ENCODE peak calls at places on chromosome 9, in eight cellular contexts. Z, N, H, I, R, W, O and L are unnamed samples.

GRCh38 chr9:121734465-121734864 is 83.0 kb downstream of the DAB2IP start:
- DNase-seq in Z (no peak), N (peak; percentile 61), H (no peak), I (no peak), R (peak; percentile 20), W (no peak), O (no peak), L (no peak)

GRCh38 chr9:128702445-128702948 is at the start of gene PKN3:
- DNase-seq in Z (peak; percentile 93), N (peak; percentile 90), H (peak; percentile 82), I (peak; percentile 91), R (peak; percentile 65), W (peak; percentile 92), O (peak; percentile 89), L (peak; percentile 86)

GRCh38 chr9:94896512-94896911 is 170.0 kb downstream of the AOPEP start:
- DNase-seq in Z (no peak), N (no peak), H (no peak), I (no peak), R (no peak), W (no peak), O (no peak), L (no peak)

GRCh38 chr9:126860757-126861466 is 473 bp downstream of the ZBTB34 start:
- DNase-seq in Z (peak; percentile 52), N (peak; percentile 65), H (peak; percentile 24), I (peak; percentile 25), R (no peak), W (peak; percentile 34), O (peak; percentile 47), L (no peak)

GRCh38 chr9:129322641-129323375 is 144.7 kb upstream of the IER5L start:
- DNase-seq in Z (no peak), N (no peak), H (no peak), I (peak; percentile 17), R (no peak), W (no peak), O (no peak), L (no peak)

GRCh38 chr9:133835273-133835901 is 97.2 kb upstream of the SARDH start:
- DNase-seq in Z (peak; percentile 17), N (no peak), H (no peak), I (peak; percentile 39), R (no peak), W (no peak), O (no peak), L (no peak)

GRCh38 chr9:136695435-136695895 is 8.2 kb upstream of the AGPAT2 start:
- DNase-seq in Z (no peak), N (no peak), H (no peak), I (peak; percentile 35), R (no peak), W (peak; percentile 33), O (no peak), L (peak; percentile 82)

GRCh38 chr9:73269430-73270101 is 117.9 kb downstream of the ANXA1 start:
- DNase-seq in Z (peak; percentile 60), N (peak; percentile 21), H (no peak), I (no peak), R (no peak), W (no peak), O (no peak), L (no peak)

GRCh38 chr9:95092321-95093072 is 225.0 kb downstream of the FANCC start:
- DNase-seq in Z (no peak), N (peak; percentile 86), H (no peak), I (no peak), R (peak; percentile 91), W (no peak), O (no peak), L (no peak)

GRCh38 chr9:26292943-26293342 is 599.7 kb downstream of the CAAP1 start:
- DNase-seq in Z (no peak), N (peak; percentile 47), H (no peak), I (no peak), R (peak; percentile 70), W (no peak), O (no peak), L (no peak)

GRCh38 chr9:134189475-134190231 is 25.3 kb upstream of the RNU6ATAC start:
- DNase-seq in Z (no peak), N (no peak), H (no peak), I (peak; percentile 21), R (no peak), W (no peak), O (no peak), L (no peak)

GRCh38 chr9:25678147-25678666 is at the start of gene TUSC1:
- DNase-seq in Z (peak; percentile 78), N (peak; percentile 94), H (no peak), I (peak; percentile 84), R (peak; percentile 71), W (peak; percentile 88), O (peak; percentile 89), L (peak; percentile 86)

GRCh38 chr9:99809586-99810357 is 11.9 kb upstream of the NR4A3 start:
- DNase-seq in Z (no peak), N (peak; percentile 64), H (no peak), I (no peak), R (no peak), W (no peak), O (no peak), L (no peak)

GRCh38 chr9:132694144-132694543 is 23.9 kb downstream of the GTF3C4 start:
- DNase-seq in Z (no peak), N (peak; percentile 8), H (no peak), I (no peak), R (peak; percentile 7), W (no peak), O (no peak), L (no peak)

GRCh38 chr9:78808087-78808486 is 511.2 kb downstream of the PSAT1 start:
- DNase-seq in Z (no peak), N (no peak), H (no peak), I (no peak), R (no peak), W (no peak), O (no peak), L (no peak)

GRCh38 chr9:78807286-78807685 is 510.4 kb downstream of the PSAT1 start:
- DNase-seq in Z (no peak), N (no peak), H (no peak), I (no peak), R (no peak), W (no peak), O (no peak), L (no peak)

GRCh38 chr9:78811562-78812276 is 514.8 kb downstream of the PSAT1 start:
- DNase-seq in Z (no peak), N (peak; percentile 69), H (no peak), I (no peak), R (peak; percentile 11), W (no peak), O (no peak), L (no peak)

DNA sequence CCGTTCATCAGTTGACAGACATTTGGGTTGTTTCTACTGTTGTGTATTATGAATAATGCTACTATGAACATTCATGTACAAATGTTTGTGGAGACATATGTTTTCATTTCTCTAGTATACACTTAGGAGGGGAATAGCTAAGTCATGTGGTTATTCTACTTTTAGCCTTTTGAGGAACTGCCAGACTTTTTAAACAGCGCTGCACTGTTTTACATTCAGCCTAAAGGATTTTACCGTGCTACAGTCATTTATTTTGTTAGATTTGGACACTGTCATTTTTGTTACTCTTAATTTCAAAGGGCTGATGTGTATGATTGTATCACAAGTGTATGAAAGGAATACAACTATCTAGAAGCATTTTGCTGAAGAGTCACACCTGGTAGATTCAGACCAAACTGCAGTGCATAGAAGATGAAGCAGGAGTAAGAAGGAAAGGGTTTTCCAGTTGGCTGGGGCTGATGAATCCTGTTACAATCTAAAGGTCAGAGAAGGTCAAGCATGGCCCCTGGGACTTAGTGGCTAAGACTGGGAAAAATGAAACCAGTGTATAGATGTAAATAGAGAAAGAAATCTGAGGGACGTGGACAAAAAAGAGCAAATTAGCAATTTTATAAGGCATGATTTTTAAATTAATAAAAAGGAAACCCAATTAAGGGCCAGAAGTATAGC is 509.7 kb downstream of the PSAT1 start:
- DNase-seq in Z (no peak), N (no peak), H (no peak), I (no peak), R (no peak), W (no peak), O (no peak), L (no peak)
- H3K36me3 ChIP-seq in Z (no peaks in the 10 kb centered on the region), N (no peaks in the 10 kb centered on the region), H (no peaks in the 10 kb centered on the region), I (no peaks in the 10 kb centered on the region), R (no peaks in the 10 kb centered on the region), W (no peaks in the 10 kb centered on the region), O (no peaks in the 10 kb centered on the region), L (no peaks in the 10 kb centered on the region)

DNA sequence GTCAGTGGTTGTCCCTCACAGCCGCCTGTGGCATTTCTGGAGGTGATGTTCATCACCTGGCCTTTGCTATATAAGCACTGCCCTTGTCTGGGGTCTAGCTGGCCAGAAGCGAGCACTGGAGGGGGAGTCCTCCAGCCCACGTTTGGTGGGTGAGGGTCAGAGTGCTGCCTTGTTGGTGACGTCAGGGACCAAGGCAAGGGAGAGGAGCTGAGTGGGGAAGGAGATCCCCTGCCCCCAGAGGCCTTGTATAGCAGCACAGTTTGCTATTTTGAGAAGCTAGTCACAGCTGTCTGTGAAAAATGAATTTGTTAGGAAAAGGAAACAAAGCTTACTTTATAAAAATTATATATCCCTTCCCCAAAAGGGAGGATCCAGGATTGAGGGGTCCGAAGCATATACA is 49.8 kb downstream of the SYK start:
- DNase-seq in Z (peak; percentile 15), N (no peak), H (no peak), I (no peak), R (no peak), W (no peak), O (no peak), L (no peak)
- H3K36me3 ChIP-seq in Z (no peaks in the 10 kb centered on the region), N (no peaks in the 10 kb centered on the region), H (no peaks in the 10 kb centered on the region), I (no peaks in the 10 kb centered on the region), R (no peaks in the 10 kb centered on the region), W (peaks cover 62% of the 10 kb centered on the region), O (no peaks in the 10 kb centered on the region), L (peaks cover 2% of the 10 kb centered on the region)

DNA sequence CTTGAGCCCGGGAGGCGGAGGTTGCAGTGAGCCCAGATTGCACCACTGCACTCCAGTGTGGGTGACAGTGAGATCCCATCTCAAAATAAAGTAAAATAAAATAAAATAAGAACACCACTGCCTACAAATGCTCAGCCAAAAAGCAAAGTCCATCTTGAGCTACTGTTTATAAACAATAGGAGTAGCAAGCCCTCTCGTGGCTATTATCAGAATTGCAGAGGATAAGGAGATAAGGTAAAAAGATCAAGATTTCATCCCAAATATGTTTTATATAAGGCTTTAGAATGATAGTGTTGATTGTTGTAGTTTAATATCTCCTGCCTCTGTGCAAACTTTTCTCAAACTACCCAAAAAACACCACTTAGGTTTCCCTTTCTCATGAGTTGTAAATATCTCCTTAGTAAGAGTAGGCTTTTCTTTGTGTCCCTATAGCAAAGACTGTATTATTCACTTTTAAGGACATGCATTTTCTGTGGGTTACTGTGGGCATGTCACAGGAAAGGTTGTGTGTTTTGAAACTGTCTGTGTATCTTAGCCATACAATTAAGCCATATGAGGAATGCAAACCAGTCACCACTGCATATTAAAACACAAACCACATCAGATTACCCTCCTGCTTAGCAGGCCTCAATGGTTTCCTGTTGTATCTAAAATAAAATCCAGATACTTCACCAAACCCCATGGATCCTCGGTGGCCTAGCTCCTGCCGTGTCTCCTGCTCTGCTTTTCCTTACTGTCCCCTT is 31.8 kb upstream of the CKS2 start:
- DNase-seq in Z (peak; percentile 51), N (peak; percentile 78), H (no peak), I (no peak), R (peak; percentile 74), W (no peak), O (peak; percentile 33), L (no peak)
- H3K36me3 ChIP-seq in Z (no peaks in the 10 kb centered on the region), N (no peaks in the 10 kb centered on the region), H (no peaks in the 10 kb centered on the region), I (no peaks in the 10 kb centered on the region), R (no peaks in the 10 kb centered on the region), W (no peaks in the 10 kb centered on the region), O (no peaks in the 10 kb centered on the region), L (no peaks in the 10 kb centered on the region)

DNA sequence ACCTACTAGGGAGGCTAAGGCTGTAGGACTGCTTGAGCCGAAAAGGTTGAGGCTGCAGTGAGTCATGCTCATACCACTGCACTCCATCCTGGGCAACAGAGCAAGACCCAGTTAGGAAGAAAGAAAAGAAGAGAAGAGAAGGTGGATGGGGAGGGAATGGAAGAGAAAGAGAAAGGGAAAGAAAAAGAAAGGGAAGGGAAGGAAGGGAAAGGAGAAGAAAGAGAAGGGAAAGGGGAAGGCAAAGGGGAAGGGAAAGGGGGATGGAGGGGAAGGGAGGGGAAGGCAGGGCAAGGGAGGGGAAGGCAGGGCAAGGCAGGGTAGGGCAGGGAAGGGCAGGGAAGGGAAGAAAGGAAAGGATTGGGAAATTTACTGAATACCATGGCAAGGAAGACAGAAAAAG is 157.0 kb downstream of the ACTL7B start:
- DNase-seq in Z (no peak), N (no peak), H (no peak), I (no peak), R (no peak), W (no peak), O (no peak), L (no peak)
- H3K36me3 ChIP-seq in Z (no peaks in the 10 kb centered on the region), N (no peaks in the 10 kb centered on the region), H (no peaks in the 10 kb centered on the region), I (no peaks in the 10 kb centered on the region), R (no peaks in the 10 kb centered on the region), W (no peaks in the 10 kb centered on the region), O (no peaks in the 10 kb centered on the region), L (no peaks in the 10 kb centered on the region)